ENCODE peak calls at places on chromosomes 2 and 18, in six cellular contexts. One of them, this sample, is unnamed.

GRCh38 chr2:23600336-23600735 is 215.4 kb downstream of the KLHL29 start:
- DNase-seq in H9: no peak
- DNase-seq in IMR-90: no peak
- DNase-seq in mesendoderm: no peak
- DNase-seq in neuronal stem cell: no peak
- DNase-seq in H1: no peak
- DNase-seq in this sample: no peak

GRCh38 chr2:70140978-70141753 is 49.7 kb downstream of the C2orf42 start:
- DNase-seq in H9: peak
- DNase-seq in IMR-90: peak
- DNase-seq in mesendoderm: peak
- DNase-seq in neuronal stem cell: no peak
- DNase-seq in H1: peak
- DNase-seq in this sample: peak

GRCh38 chr2:39433586-39434195 is 3.4 kb downstream of the MAP4K3 start:
- DNase-seq in H9: no peak
- DNase-seq in IMR-90: no peak
- DNase-seq in mesendoderm: no peak
- DNase-seq in neuronal stem cell: no peak
- DNase-seq in H1: no peak
- DNase-seq in this sample: no peak

GRCh38 chr2:29011650-29012060 is 30.6 kb downstream of the TOGARAM2 start:
- DNase-seq in H9: no peak
- DNase-seq in IMR-90: no peak
- DNase-seq in mesendoderm: no peak
- DNase-seq in neuronal stem cell: no peak
- DNase-seq in H1: no peak
- DNase-seq in this sample: no peak

GRCh38 chr2:120514521-120514920 is 168.6 kb downstream of the INHBB start:
- DNase-seq in H9: no peak
- DNase-seq in IMR-90: no peak
- DNase-seq in mesendoderm: no peak
- DNase-seq in neuronal stem cell: no peak
- DNase-seq in H1: no peak
- DNase-seq in this sample: no peak

GRCh38 chr2:169361706-169362345 is 508 bp downstream of the LRP2 start:
- DNase-seq in H9: peak
- DNase-seq in IMR-90: no peak
- DNase-seq in mesendoderm: peak
- DNase-seq in neuronal stem cell: peak
- DNase-seq in H1: peak
- DNase-seq in this sample: peak

GRCh38 chr2:16622399-16622968 is 43.1 kb downstream of the CYRIA start:
- DNase-seq in H9: no peak
- DNase-seq in IMR-90: peak
- DNase-seq in mesendoderm: no peak
- DNase-seq in neuronal stem cell: no peak
- DNase-seq in H1: no peak
- DNase-seq in this sample: peak

GRCh38 chr18:34965511-34965910 is 75.7 kb upstream of the MAPRE2 start:
- DNase-seq in H9: no peak
- DNase-seq in IMR-90: no peak
- DNase-seq in mesendoderm: no peak
- DNase-seq in neuronal stem cell: no peak
- DNase-seq in H1: no peak
- DNase-seq in this sample: no peak

GRCh38 chr2:9965119-9965822 is 13.8 kb downstream of the GRHL1 start:
- DNase-seq in H9: no peak
- DNase-seq in IMR-90: no peak
- DNase-seq in mesendoderm: no peak
- DNase-seq in neuronal stem cell: no peak
- DNase-seq in H1: no peak
- DNase-seq in this sample: no peak

GRCh38 chr2:86029873-86030272 is 75.8 kb downstream of the POLR1A start:
- DNase-seq in H9: no peak
- DNase-seq in IMR-90: no peak
- DNase-seq in mesendoderm: no peak
- DNase-seq in neuronal stem cell: no peak
- DNase-seq in H1: no peak
- DNase-seq in this sample: no peak

GRCh38 chr2:28201711-28202180 is 190.9 kb upstream of the FOSL2 start:
- DNase-seq in H9: no peak
- DNase-seq in IMR-90: no peak
- DNase-seq in mesendoderm: peak
- DNase-seq in neuronal stem cell: no peak
- DNase-seq in H1: no peak
- DNase-seq in this sample: no peak

GRCh38 chr2:218217366-218218309 is 649 bp downstream of the ARPC2 start:
- DNase-seq in H9: peak
- DNase-seq in IMR-90: peak
- DNase-seq in mesendoderm: peak
- DNase-seq in neuronal stem cell: peak
- DNase-seq in H1: peak
- DNase-seq in this sample: peak

GRCh38 chr2:119282966-119283511 is 59.4 kb downstream of the STEAP3 start:
- DNase-seq in H9: no peak
- DNase-seq in IMR-90: no peak
- DNase-seq in mesendoderm: no peak
- DNase-seq in neuronal stem cell: no peak
- DNase-seq in H1: no peak
- DNase-seq in this sample: no peak

GRCh38 chr2:215553946-215554345 is 118.1 kb upstream of the FN1 start:
- DNase-seq in H9: no peak
- DNase-seq in IMR-90: no peak
- DNase-seq in mesendoderm: peak
- DNase-seq in neuronal stem cell: no peak
- DNase-seq in H1: no peak
- DNase-seq in this sample: no peak

GRCh38 chr2:129733041-129733440 is 246.4 kb upstream of the RAB6C start:
- DNase-seq in H9: no peak
- DNase-seq in IMR-90: no peak
- DNase-seq in mesendoderm: no peak
- DNase-seq in neuronal stem cell: no peak
- DNase-seq in H1: no peak
- DNase-seq in this sample: no peak

GRCh38 chr2:102618452-102619413 is 620 bp upstream of the SLC9A2 start:
- DNase-seq in H9: peak
- DNase-seq in IMR-90: no peak
- DNase-seq in mesendoderm: peak
- DNase-seq in neuronal stem cell: peak
- DNase-seq in H1: peak
- DNase-seq in this sample: peak

GRCh38 chr18:27750014-27750413 is 426.9 kb downstream of the CDH2 start:
- DNase-seq in H9: peak
- DNase-seq in IMR-90: peak
- DNase-seq in mesendoderm: peak
- DNase-seq in neuronal stem cell: peak
- DNase-seq in H1: peak
- DNase-seq in this sample: peak

GRCh38 chr2:194514281-194514680 is 1142.7 kb upstream of the SLC39A10 start:
- DNase-seq in H9: no peak
- DNase-seq in IMR-90: no peak
- DNase-seq in mesendoderm: no peak
- DNase-seq in neuronal stem cell: no peak
- DNase-seq in H1: no peak
- DNase-seq in this sample: no peak

GRCh38 chr2:9536504-9536903 is 19.1 kb downstream of the ADAM17 start:
- DNase-seq in H9: no peak
- DNase-seq in IMR-90: no peak
- DNase-seq in mesendoderm: no peak
- DNase-seq in neuronal stem cell: no peak
- DNase-seq in H1: no peak
- DNase-seq in this sample: no peak

GRCh38 chr2:160429248-160430000 is 64.2 kb downstream of the RBMS1 start:
- DNase-seq in H9: no peak
- DNase-seq in IMR-90: peak
- DNase-seq in mesendoderm: peak
- DNase-seq in neuronal stem cell: no peak
- DNase-seq in H1: no peak
- DNase-seq in this sample: peak

GRCh38 chr18:74896390-74896991 is 298.8 kb downstream of the ZNF407 start:
- DNase-seq in H9: peak
- DNase-seq in IMR-90: peak
- DNase-seq in mesendoderm: peak
- DNase-seq in neuronal stem cell: no peak
- DNase-seq in H1: peak
- DNase-seq in this sample: no peak

GRCh38 chr2:176561706-176562105 is 292.5 kb downstream of the MTX2 start:
- DNase-seq in H9: no peak
- DNase-seq in IMR-90: peak
- DNase-seq in mesendoderm: peak
- DNase-seq in neuronal stem cell: no peak
- DNase-seq in H1: no peak
- DNase-seq in this sample: no peak

GRCh38 chr2:24359701-24360049 is 661 bp downstream of the ITSN2 start:
- DNase-seq in H9: peak
- DNase-seq in IMR-90: no peak
- DNase-seq in mesendoderm: peak
- DNase-seq in neuronal stem cell: no peak
- DNase-seq in H1: no peak
- DNase-seq in this sample: peak

GRCh38 chr2:59389240-59389639 is 1148.1 kb upstream of the FANCL start:
- DNase-seq in H9: no peak
- DNase-seq in IMR-90: no peak
- DNase-seq in mesendoderm: no peak
- DNase-seq in neuronal stem cell: no peak
- DNase-seq in H1: no peak
- DNase-seq in this sample: peak

GRCh38 chr2:81645750-81646301 is 1341.3 kb upstream of the LRRTM1 start:
- DNase-seq in H9: no peak
- DNase-seq in IMR-90: no peak
- DNase-seq in mesendoderm: no peak
- DNase-seq in neuronal stem cell: no peak
- DNase-seq in H1: no peak
- DNase-seq in this sample: no peak

GRCh38 chr2:84956334-84957297 is 14.3 kb upstream of the KCMF1 start:
- DNase-seq in H9: no peak
- DNase-seq in IMR-90: no peak
- DNase-seq in mesendoderm: no peak
- DNase-seq in neuronal stem cell: no peak
- DNase-seq in H1: no peak
- DNase-seq in this sample: no peak

GRCh38 chr2:233462202-233462785 is 104.3 kb downstream of the USP40 start:
- DNase-seq in H9: no peak
- DNase-seq in IMR-90: no peak
- DNase-seq in mesendoderm: no peak
- DNase-seq in neuronal stem cell: no peak
- DNase-seq in H1: no peak
- DNase-seq in this sample: no peak

DNA sequence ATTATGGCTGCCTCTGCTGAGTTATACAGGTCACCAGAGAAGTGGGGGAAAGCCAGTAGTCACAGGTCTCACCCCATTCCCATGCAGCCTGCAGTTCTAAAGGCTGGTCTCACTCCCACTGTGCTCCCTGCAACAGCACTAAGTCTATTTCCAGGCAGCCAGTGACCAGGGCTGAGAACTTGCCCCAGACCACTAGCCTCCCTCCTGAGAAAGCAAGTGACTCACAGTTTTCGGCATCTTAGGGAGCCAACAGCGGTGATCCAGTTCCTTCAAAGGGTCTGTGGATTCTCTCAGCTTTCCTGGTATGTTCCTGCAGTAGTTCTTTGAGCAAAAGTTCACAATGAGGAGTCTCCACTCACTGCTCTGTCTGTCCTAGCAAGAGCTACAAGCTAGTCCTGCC is 329.6 kb upstream of the MAP2 start:
- DNase-seq in H9: no peak
- DNase-seq in IMR-90: no peak
- DNase-seq in mesendoderm: peak
- DNase-seq in neuronal stem cell: no peak
- DNase-seq in H1: no peak
- DNase-seq in this sample: no peak
- H3K23ac ChIP-seq in H9: no peak
- H3K23ac ChIP-seq in IMR-90: no peak
- H3K23ac ChIP-seq in mesendoderm: no peak
- H3K23ac ChIP-seq in neuronal stem cell: no peak
- H3K23ac ChIP-seq in H1: no peak
- H3K23ac ChIP-seq in this sample: no peak

DNA sequence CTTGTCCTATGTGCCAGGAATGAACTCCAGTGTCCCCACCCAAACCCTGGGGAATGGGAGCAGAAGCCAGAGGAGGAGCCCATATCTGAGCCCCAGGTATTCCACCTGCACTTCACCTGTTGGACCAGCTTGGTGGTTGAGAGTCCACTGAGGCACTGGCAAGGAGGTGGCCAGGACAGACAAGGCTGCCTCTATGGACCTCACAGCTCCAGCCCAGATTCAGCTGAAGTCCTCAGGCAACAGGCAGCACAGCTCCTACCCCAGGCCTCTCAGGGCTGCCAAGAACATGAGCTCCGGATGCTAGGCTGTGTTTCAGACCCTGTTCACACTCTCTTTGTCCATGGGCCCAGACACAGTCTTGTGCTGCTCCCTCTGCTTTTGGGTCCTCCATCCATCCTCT is 2.9 kb upstream of the IL1F10 start:
- DNase-seq in H9: no peak
- DNase-seq in IMR-90: no peak
- DNase-seq in mesendoderm: no peak
- DNase-seq in neuronal stem cell: no peak
- DNase-seq in H1: no peak
- DNase-seq in this sample: no peak
- H3K23ac ChIP-seq in H9: no peak
- H3K23ac ChIP-seq in IMR-90: no peak
- H3K23ac ChIP-seq in mesendoderm: no peak
- H3K23ac ChIP-seq in neuronal stem cell: no peak
- H3K23ac ChIP-seq in H1: no peak
- H3K23ac ChIP-seq in this sample: no peak

GRCh38 chr2:109244750-109245382 is 115.9 kb downstream of the SH3RF3 start:
- DNase-seq in H9: no peak
- DNase-seq in IMR-90: no peak
- DNase-seq in mesendoderm: no peak
- DNase-seq in neuronal stem cell: no peak
- DNase-seq in H1: no peak
- DNase-seq in this sample: no peak

GRCh38 chr2:109246176-109246575 is 117.2 kb downstream of the SH3RF3 start:
- DNase-seq in H9: no peak
- DNase-seq in IMR-90: no peak
- DNase-seq in mesendoderm: no peak
- DNase-seq in neuronal stem cell: no peak
- DNase-seq in H1: no peak
- DNase-seq in this sample: no peak

GRCh38 chr2:109247812-109248211 is 118.8 kb downstream of the SH3RF3 start:
- DNase-seq in H9: no peak
- DNase-seq in IMR-90: no peak
- DNase-seq in mesendoderm: no peak
- DNase-seq in neuronal stem cell: no peak
- DNase-seq in H1: no peak
- DNase-seq in this sample: no peak

GRCh38 chr2:109247340-109247739 is 118.3 kb downstream of the SH3RF3 start:
- DNase-seq in H9: no peak
- DNase-seq in IMR-90: no peak
- DNase-seq in mesendoderm: no peak
- DNase-seq in neuronal stem cell: no peak
- DNase-seq in H1: no peak
- DNase-seq in this sample: no peak

GRCh38 chr2:109246616-109247015 is 117.6 kb downstream of the SH3RF3 start:
- DNase-seq in H9: no peak
- DNase-seq in IMR-90: no peak
- DNase-seq in mesendoderm: no peak
- DNase-seq in neuronal stem cell: no peak
- DNase-seq in H1: no peak
- DNase-seq in this sample: no peak
- H3K23ac ChIP-seq in H9: no peak
- H3K23ac ChIP-seq in IMR-90: no peak
- H3K23ac ChIP-seq in mesendoderm: no peak
- H3K23ac ChIP-seq in neuronal stem cell: no peak
- H3K23ac ChIP-seq in H1: no peak
- H3K23ac ChIP-seq in this sample: no peak

GRCh38 chr2:6163932-6164331 is 471.7 kb downstream of the SOX11 start:
- DNase-seq in H9: no peak
- DNase-seq in IMR-90: no peak
- DNase-seq in mesendoderm: no peak
- DNase-seq in neuronal stem cell: no peak
- DNase-seq in H1: no peak
- DNase-seq in this sample: no peak
- H3K23ac ChIP-seq in H9: no peak
- H3K23ac ChIP-seq in IMR-90: no peak
- H3K23ac ChIP-seq in mesendoderm: no peak
- H3K23ac ChIP-seq in neuronal stem cell: no peak
- H3K23ac ChIP-seq in H1: no peak
- H3K23ac ChIP-seq in this sample: no peak